ENCODE peak calls at places on chromosomes 1 and 21, in seven cellular contexts. One of them, this sample, is unnamed.

GRCh38 chr1:19336543-19336942 is 24.4 kb downstream of the SLC66A1 start:
- DNase-seq in WERI-Rb-1: no peak
- DNase-seq in Peyer's patch: no peak
- DNase-seq in sigmoid colon: no peak
- DNase-seq in ascending aorta: no peak
- DNase-seq in lower lobe of right lung: no peak
- DNase-seq in H1: no peak
- DNase-seq in this sample: no peak

GRCh38 chr1:16717174-16718108 is 22.9 kb upstream of the RNU1-4 start:
- DNase-seq in sigmoid colon: peak; percentile 69
- DNase-seq in Peyer's patch: peak; percentile 57
- DNase-seq in WERI-Rb-1: peak; percentile 46
- DNase-seq in H1: peak; percentile 66
- DNase-seq in lower lobe of right lung: no peak
- DNase-seq in ascending aorta: no peak
- DNase-seq in this sample: no peak

GRCh38 chr1:38989979-38990378 is 1.1 kb upstream of the AKIRIN1 start:
- DNase-seq in ascending aorta: no peak
- DNase-seq in Peyer's patch: no peak
- DNase-seq in WERI-Rb-1: no peak
- DNase-seq in sigmoid colon: no peak
- DNase-seq in H1: no peak
- DNase-seq in lower lobe of right lung: no peak
- DNase-seq in this sample: no peak

GRCh38 chr1:206969090-206969489 is 1.2 kb downstream of the FCAMR start:
- DNase-seq in Peyer's patch: peak; percentile 80
- DNase-seq in lower lobe of right lung: no peak
- DNase-seq in ascending aorta: no peak
- DNase-seq in sigmoid colon: no peak
- DNase-seq in H1: no peak
- DNase-seq in WERI-Rb-1: no peak
- DNase-seq in this sample: peak; percentile 84

GRCh38 chr1:66266350-66266749 is 267.6 kb upstream of the SGIP1 start:
- DNase-seq in ascending aorta: no peak
- DNase-seq in WERI-Rb-1: no peak
- DNase-seq in H1: no peak
- DNase-seq in sigmoid colon: no peak
- DNase-seq in Peyer's patch: no peak
- DNase-seq in lower lobe of right lung: no peak
- DNase-seq in this sample: no peak

GRCh38 chr21:40056031-40056430 is 188.8 kb downstream of the PCP4 start:
- DNase-seq in WERI-Rb-1: no peak
- DNase-seq in lower lobe of right lung: no peak
- DNase-seq in Peyer's patch: no peak
- DNase-seq in ascending aorta: no peak
- DNase-seq in sigmoid colon: no peak
- DNase-seq in H1: no peak
- DNase-seq in this sample: no peak

GRCh38 chr1:230306158-230306557 is 120.0 kb downstream of the PGBD5 start:
- DNase-seq in sigmoid colon: peak; percentile 22
- DNase-seq in ascending aorta: no peak
- DNase-seq in WERI-Rb-1: no peak
- DNase-seq in lower lobe of right lung: no peak
- DNase-seq in H1: no peak
- DNase-seq in Peyer's patch: no peak
- DNase-seq in this sample: no peak

GRCh38 chr1:159828916-159829634 is 2.4 kb downstream of the SLAMF8 start:
- DNase-seq in ascending aorta: no peak
- DNase-seq in H1: peak; percentile 67
- DNase-seq in Peyer's patch: peak; percentile 62
- DNase-seq in lower lobe of right lung: peak; percentile 72
- DNase-seq in WERI-Rb-1: peak; percentile 40
- DNase-seq in sigmoid colon: no peak
- DNase-seq in this sample: no peak

GRCh38 chr1:55887103-55887712 is 672.0 kb upstream of the USP24 start:
- DNase-seq in lower lobe of right lung: no peak
- DNase-seq in Peyer's patch: no peak
- DNase-seq in H1: no peak
- DNase-seq in sigmoid colon: no peak
- DNase-seq in WERI-Rb-1: no peak
- DNase-seq in ascending aorta: no peak
- DNase-seq in this sample: no peak

GRCh38 chr1:19450811-19451564 is 34.4 kb downstream of the CAPZB start:
- DNase-seq in Peyer's patch: no peak
- DNase-seq in sigmoid colon: no peak
- DNase-seq in H1: no peak
- DNase-seq in lower lobe of right lung: no peak
- DNase-seq in ascending aorta: no peak
- DNase-seq in WERI-Rb-1: no peak
- DNase-seq in this sample: no peak

GRCh38 chr1:24600551-24600950 is 42.6 kb upstream of the SRRM1 start:
- DNase-seq in sigmoid colon: no peak
- DNase-seq in ascending aorta: no peak
- DNase-seq in H1: no peak
- DNase-seq in Peyer's patch: no peak
- DNase-seq in lower lobe of right lung: no peak
- DNase-seq in WERI-Rb-1: no peak
- DNase-seq in this sample: no peak

GRCh38 chr1:36438715-36439114 is 11.5 kb downstream of the OSCP1 start:
- DNase-seq in lower lobe of right lung: no peak
- DNase-seq in sigmoid colon: no peak
- DNase-seq in WERI-Rb-1: no peak
- DNase-seq in Peyer's patch: no peak
- DNase-seq in ascending aorta: no peak
- DNase-seq in H1: no peak
- DNase-seq in this sample: no peak

GRCh38 chr1:76298399-76298798 is 223.9 kb downstream of the ST6GALNAC3 start:
- DNase-seq in sigmoid colon: no peak
- DNase-seq in ascending aorta: no peak
- DNase-seq in lower lobe of right lung: no peak
- DNase-seq in Peyer's patch: no peak
- DNase-seq in H1: no peak
- DNase-seq in WERI-Rb-1: no peak
- DNase-seq in this sample: no peak

GRCh38 chr1:190067592-190067991 is 410.1 kb downstream of the BRINP3 start:
- DNase-seq in H1: no peak
- DNase-seq in ascending aorta: no peak
- DNase-seq in lower lobe of right lung: no peak
- DNase-seq in Peyer's patch: no peak
- DNase-seq in WERI-Rb-1: no peak
- DNase-seq in sigmoid colon: no peak
- DNase-seq in this sample: no peak

GRCh38 chr1:202101182-202101581 is 21.5 kb upstream of the GPR37L1 start:
- DNase-seq in sigmoid colon: no peak
- DNase-seq in WERI-Rb-1: no peak
- DNase-seq in H1: no peak
- DNase-seq in Peyer's patch: no peak
- DNase-seq in lower lobe of right lung: no peak
- DNase-seq in ascending aorta: no peak
- DNase-seq in this sample: peak; percentile 42

GRCh38 chr1:75338974-75339483 is 204.8 kb downstream of the LHX8 start:
- DNase-seq in H1: no peak
- DNase-seq in sigmoid colon: no peak
- DNase-seq in lower lobe of right lung: no peak
- DNase-seq in WERI-Rb-1: no peak
- DNase-seq in ascending aorta: no peak
- DNase-seq in Peyer's patch: no peak
- DNase-seq in this sample: no peak

GRCh38 chr21:31218830-31219608 is 125.0 kb downstream of the TIAM1 start:
- DNase-seq in H1: no peak
- DNase-seq in lower lobe of right lung: peak; percentile 54
- DNase-seq in ascending aorta: no peak
- DNase-seq in WERI-Rb-1: no peak
- DNase-seq in Peyer's patch: no peak
- DNase-seq in sigmoid colon: no peak
- DNase-seq in this sample: peak; percentile 48

GRCh38 chr1:216045400-216045799 is 377.8 kb downstream of the USH2A start:
- DNase-seq in ascending aorta: no peak
- DNase-seq in WERI-Rb-1: no peak
- DNase-seq in sigmoid colon: no peak
- DNase-seq in lower lobe of right lung: no peak
- DNase-seq in H1: no peak
- DNase-seq in Peyer's patch: no peak
- DNase-seq in this sample: no peak

GRCh38 chr1:8155528-8156186 is 129.5 kb upstream of the ERRFI1 start:
- DNase-seq in Peyer's patch: no peak
- DNase-seq in sigmoid colon: no peak
- DNase-seq in H1: no peak
- DNase-seq in lower lobe of right lung: peak; percentile 47
- DNase-seq in WERI-Rb-1: no peak
- DNase-seq in ascending aorta: no peak
- DNase-seq in this sample: no peak

GRCh38 chr21:14545906-14546480 is at the start of gene SAMSN1:
- DNase-seq in Peyer's patch: no peak
- DNase-seq in H1: no peak
- DNase-seq in sigmoid colon: peak; percentile 69
- DNase-seq in ascending aorta: no peak
- DNase-seq in lower lobe of right lung: peak; percentile 64
- DNase-seq in WERI-Rb-1: no peak
- DNase-seq in this sample: peak; percentile 60

GRCh38 chr1:168897249-168897648 is 168.2 kb upstream of the DPT start:
- DNase-seq in WERI-Rb-1: no peak
- DNase-seq in ascending aorta: no peak
- DNase-seq in Peyer's patch: no peak
- DNase-seq in lower lobe of right lung: no peak
- DNase-seq in sigmoid colon: no peak
- DNase-seq in H1: no peak
- DNase-seq in this sample: no peak

GRCh38 chr1:186757851-186758250 is 70.9 kb upstream of the PLA2G4A start:
- DNase-seq in lower lobe of right lung: no peak
- DNase-seq in H1: no peak
- DNase-seq in sigmoid colon: no peak
- DNase-seq in WERI-Rb-1: no peak
- DNase-seq in Peyer's patch: no peak
- DNase-seq in ascending aorta: no peak
- DNase-seq in this sample: no peak

GRCh38 chr21:27578741-27579265 is 611.9 kb upstream of the ADAMTS5 start:
- DNase-seq in H1: no peak
- DNase-seq in WERI-Rb-1: no peak
- DNase-seq in lower lobe of right lung: no peak
- DNase-seq in Peyer's patch: no peak
- DNase-seq in ascending aorta: no peak
- DNase-seq in sigmoid colon: no peak
- DNase-seq in this sample: no peak

GRCh38 chr1:248853668-248854375 is 5.1 kb downstream of the ZNF692 start:
- DNase-seq in H1: no peak
- DNase-seq in sigmoid colon: no peak
- DNase-seq in Peyer's patch: no peak
- DNase-seq in ascending aorta: no peak
- DNase-seq in lower lobe of right lung: no peak
- DNase-seq in WERI-Rb-1: no peak
- DNase-seq in this sample: no peak

GRCh38 chr1:3023994-3024393 is 2.7 kb downstream of the ACTRT2 start:
- DNase-seq in Peyer's patch: no peak
- DNase-seq in sigmoid colon: peak; percentile 7
- DNase-seq in lower lobe of right lung: no peak
- DNase-seq in WERI-Rb-1: no peak
- DNase-seq in ascending aorta: no peak
- DNase-seq in H1: no peak
- DNase-seq in this sample: no peak
- H3K9me3 ChIP-seq in Peyer's patch: no peaks in the 10 kb centered on the region
- H3K9me3 ChIP-seq in sigmoid colon: no peaks in the 10 kb centered on the region
- H3K9me3 ChIP-seq in lower lobe of right lung: no peaks in the 10 kb centered on the region
- H3K9me3 ChIP-seq in WERI-Rb-1: no peaks in the 10 kb centered on the region
- H3K9me3 ChIP-seq in ascending aorta: no peaks in the 10 kb centered on the region
- H3K9me3 ChIP-seq in H1: peaks cover 97% of the 10 kb centered on the region
- H3K9me3 ChIP-seq in this sample: no peaks in the 10 kb centered on the region

GRCh38 chr1:223820515-223820858 is 25.3 kb downstream of the TP53BP2 start:
- DNase-seq in H1: no peak
- DNase-seq in sigmoid colon: no peak
- DNase-seq in lower lobe of right lung: no peak
- DNase-seq in ascending aorta: no peak
- DNase-seq in WERI-Rb-1: no peak
- DNase-seq in Peyer's patch: no peak
- DNase-seq in this sample: no peak
- H3K4me3 ChIP-seq in H1: no peak overlapping the region
- H3K4me3 ChIP-seq in sigmoid colon: no peak overlapping the region
- H3K4me3 ChIP-seq in lower lobe of right lung: no peak overlapping the region
- H3K4me3 ChIP-seq in ascending aorta: peak overlapping the region; percentile 26
- H3K4me3 ChIP-seq in WERI-Rb-1: no peak overlapping the region
- H3K4me3 ChIP-seq in Peyer's patch: no peak overlapping the region
- H3K4me3 ChIP-seq in this sample: no peak overlapping the region

GRCh38 chr1:205513774-205514173 is 9.3 kb downstream of the CDK18 start:
- DNase-seq in Peyer's patch: no peak
- DNase-seq in ascending aorta: no peak
- DNase-seq in lower lobe of right lung: no peak
- DNase-seq in H1: no peak
- DNase-seq in WERI-Rb-1: no peak
- DNase-seq in sigmoid colon: no peak
- DNase-seq in this sample: no peak
- TF ChIP-seq CTCF in Peyer's patch: no peak
- TF ChIP-seq CTCF in ascending aorta: no peak
- TF ChIP-seq CTCF in lower lobe of right lung: no peak
- TF ChIP-seq CTCF in H1: no peak
- TF ChIP-seq CTCF in WERI-Rb-1: no peak
- TF ChIP-seq CTCF in sigmoid colon: no peak
- TF ChIP-seq CTCF in this sample: no peak

GRCh38 chr1:2923351-2923750 is 97.9 kb upstream of the ACTRT2 start:
- DNase-seq in sigmoid colon: no peak
- DNase-seq in lower lobe of right lung: no peak
- DNase-seq in Peyer's patch: no peak
- DNase-seq in H1: no peak
- DNase-seq in ascending aorta: no peak
- DNase-seq in WERI-Rb-1: no peak
- DNase-seq in this sample: no peak

GRCh38 chr1:2920421-2921015 is 100.7 kb upstream of the ACTRT2 start:
- DNase-seq in sigmoid colon: no peak
- DNase-seq in Peyer's patch: no peak
- DNase-seq in lower lobe of right lung: no peak
- DNase-seq in H1: no peak
- DNase-seq in WERI-Rb-1: no peak
- DNase-seq in ascending aorta: no peak
- DNase-seq in this sample: no peak

GRCh38 chr1:2925291-2925690 is 96.0 kb upstream of the ACTRT2 start:
- DNase-seq in lower lobe of right lung: no peak
- DNase-seq in Peyer's patch: no peak
- DNase-seq in ascending aorta: no peak
- DNase-seq in WERI-Rb-1: no peak
- DNase-seq in sigmoid colon: no peak
- DNase-seq in H1: no peak
- DNase-seq in this sample: no peak

GRCh38 chr1:2919826-2920225 is 101.4 kb upstream of the ACTRT2 start:
- DNase-seq in ascending aorta: no peak
- DNase-seq in sigmoid colon: no peak
- DNase-seq in WERI-Rb-1: no peak
- DNase-seq in H1: no peak
- DNase-seq in lower lobe of right lung: no peak
- DNase-seq in Peyer's patch: no peak
- DNase-seq in this sample: no peak

GRCh38 chr1:2921970-2922686 is 99.1 kb upstream of the ACTRT2 start:
- DNase-seq in lower lobe of right lung: no peak
- DNase-seq in WERI-Rb-1: peak; percentile 40
- DNase-seq in sigmoid colon: no peak
- DNase-seq in H1: no peak
- DNase-seq in Peyer's patch: peak; percentile 59
- DNase-seq in ascending aorta: no peak
- DNase-seq in this sample: no peak
- H3K9me3 ChIP-seq in lower lobe of right lung: no peaks in the 10 kb centered on the region
- H3K9me3 ChIP-seq in WERI-Rb-1: no peaks in the 10 kb centered on the region
- H3K9me3 ChIP-seq in sigmoid colon: no peaks in the 10 kb centered on the region
- H3K9me3 ChIP-seq in H1: peaks cover 100% of the 10 kb centered on the region
- H3K9me3 ChIP-seq in Peyer's patch: no peaks in the 10 kb centered on the region
- H3K9me3 ChIP-seq in ascending aorta: no peaks in the 10 kb centered on the region
- H3K9me3 ChIP-seq in this sample: no peaks in the 10 kb centered on the region

This sample was measured in mucosa of descending colon.